ENCODE peak calls at places on chromosomes 13 and 19, in eight cellular contexts. D is BE2C, K is HCT116, N is astrocyte, Z is fibroblast of lung, Q is left ventricle myocardium inferior, U is heart left ventricle, H is thoracic aorta. R is an unnamed sample. For H3K36me3, the result is how much of the 10 kb centered on the place peaks cover.

GRCh38 chr19:38664503-38665211 is 17.2 kb downstream of the ACTN4 start:
- DNase-seq in D (no peak), K (no peak), N (no peak), Z (no peak), Q (no peak), U (peak), H (no peak), R (no peak)

GRCh38 chr13:79369226-79369625 is 36.8 kb downstream of the RBM26 start:
- DNase-seq in D (no peak), K (no peak), N (no peak), Z (no peak), Q (no peak), U (no peak), H (no peak), R (no peak)

GRCh38 chr13:85521586-85521985 is 277.6 kb downstream of the SLITRK6 start:
- DNase-seq in D (no peak), K (no peak), N (no peak), Z (no peak), Q (no peak), U (no peak), H (no peak), R (no peak)

GRCh38 chr19:34145741-34146202 is 26.5 kb upstream of the LSM14A start:
- DNase-seq in D (peak), K (peak), N (peak), Z (peak), Q (no peak), U (no peak), H (no peak), R (no peak)

GRCh38 chr19:16301999-16302694 is 22.5 kb upstream of the KLF2 start:
- DNase-seq in D (no peak), K (peak), N (peak), Z (peak), Q (no peak), U (no peak), H (no peak), R (no peak)

GRCh38 chr13:109868583-109869311 is 82.4 kb upstream of the IRS2 start:
- DNase-seq in D (no peak), K (no peak), N (no peak), Z (peak), Q (no peak), U (no peak), H (no peak), R (no peak)

GRCh38 chr13:27474751-27475268 is 24.4 kb upstream of the MTIF3 start:
- DNase-seq in D (no peak), K (no peak), N (no peak), Z (no peak), Q (no peak), U (no peak), H (no peak), R (no peak)

GRCh38 chr13:99821741-99822140 is 149.8 kb downstream of the ZIC5 start:
- DNase-seq in D (peak), K (no peak), N (no peak), Z (no peak), Q (no peak), U (no peak), H (no peak), R (no peak)

GRCh38 chr13:104114111-104114510 is 1047.9 kb upstream of the SLC10A2 start:
- DNase-seq in D (no peak), K (no peak), N (no peak), Z (peak), Q (no peak), U (no peak), H (no peak), R (no peak)

GRCh38 chr19:5145521-5146511 is 176.9 kb downstream of the KDM4B start:
- DNase-seq in D (no peak), K (no peak), N (no peak), Z (no peak), Q (peak), U (peak), H (no peak), R (no peak)

GRCh38 chr13:113452942-113453901 is at the start of gene ADPRHL1:
- DNase-seq in D (peak), K (no peak), N (no peak), Z (no peak), Q (peak), U (peak), H (no peak), R (no peak)

GRCh38 chr19:32067686-32068085 is 277.7 kb upstream of the ZNF507 start:
- DNase-seq in D (no peak), K (no peak), N (no peak), Z (no peak), Q (no peak), U (no peak), H (no peak), R (no peak)

GRCh38 chr19:35351441-35352176 is 3.9 kb downstream of the FFAR1 start:
- DNase-seq in D (no peak), K (no peak), N (no peak), Z (no peak), Q (no peak), U (no peak), H (no peak), R (no peak)

GRCh38 chr13:114173261-114173660 is 5.8 kb upstream of the CFAP97D2 start:
- DNase-seq in D (no peak), K (no peak), N (no peak), Z (peak), Q (no peak), U (no peak), H (no peak), R (no peak)

GRCh38 chr13:51105046-51105445 is 6.0 kb downstream of the C13orf42 start:
- DNase-seq in D (no peak), K (no peak), N (no peak), Z (no peak), Q (no peak), U (no peak), H (no peak), R (no peak)

GRCh38 chr19:11479090-11479469 is 1.8 kb downstream of the ELAVL3 start:
- DNase-seq in D (no peak), K (no peak), N (no peak), Z (no peak), Q (no peak), U (no peak), H (no peak), R (no peak)

GRCh38 chr13:75512253-75512652 is 25.4 kb downstream of the COMMD6 start:
- DNase-seq in D (no peak), K (no peak), N (no peak), Z (no peak), Q (no peak), U (no peak), H (no peak), R (no peak)

GRCh38 chr19:50649433-50650391 is at the start of gene C19orf81:
- DNase-seq in D (peak), K (peak), N (no peak), Z (no peak), Q (no peak), U (no peak), H (no peak), R (no peak)

GRCh38 chr19:55962186-55962585 is 14.6 kb downstream of the NLRP8 start:
- DNase-seq in D (no peak), K (no peak), N (no peak), Z (no peak), Q (no peak), U (no peak), H (no peak), R (no peak)

GRCh38 chr13:29935309-29935981 is 85.0 kb upstream of the UBL3 start:
- DNase-seq in D (no peak), K (no peak), N (no peak), Z (no peak), Q (no peak), U (no peak), H (no peak), R (no peak)

GRCh38 chr19:30046522-30046921 is 104.5 kb downstream of the URI1 start:
- DNase-seq in D (peak), K (no peak), N (peak), Z (no peak), Q (no peak), U (no peak), H (no peak), R (no peak)

GRCh38 chr13:27082325-27082724 is 89.3 kb downstream of the USP12 start:
- DNase-seq in D (no peak), K (no peak), N (peak), Z (no peak), Q (no peak), U (no peak), H (no peak), R (no peak)

GRCh38 chr19:51514866-51515481 is 13.4 kb upstream of the SIGLEC12 start:
- DNase-seq in D (no peak), K (peak), N (peak), Z (peak), Q (no peak), U (no peak), H (no peak), R (no peak)

GRCh38 chr19:6023085-6023682 is 45.2 kb upstream of the RANBP3 start:
- DNase-seq in D (no peak), K (no peak), N (peak), Z (peak), Q (no peak), U (no peak), H (no peak), R (no peak)

GRCh38 chr19:7921955-7922840 is 2.1 kb downstream of the SNAPC2 start:
- DNase-seq in D (no peak), K (no peak), N (no peak), Z (no peak), Q (no peak), U (no peak), H (no peak), R (no peak)

GRCh38 chr19:49453757-49454248 is 778 bp downstream of the ALDH16A1 start:
- DNase-seq in D (no peak), K (no peak), N (no peak), Z (no peak), Q (no peak), U (no peak), H (no peak), R (no peak)

GRCh38 chr19:48237057-48237456 is 18.7 kb downstream of the CARD8 start:
- DNase-seq in D (no peak), K (no peak), N (no peak), Z (no peak), Q (no peak), U (no peak), H (no peak), R (no peak)
- H3K36me3 ChIP-seq in D (under half), K (under half), N (under half), Z (under half), Q (half or more), U (half or more), H (under half), R (half or more)

GRCh38 chr13:39189778-39190177 is 151.5 kb downstream of the NHLRC3 start:
- DNase-seq in D (no peak), K (no peak), N (no peak), Z (no peak), Q (no peak), U (no peak), H (no peak), R (no peak)
- TF ChIP-seq CTCF in D (no peak), K (no peak), N (no peak), Z (no peak), Q (no peak), U (no peak), H (no peak), R (no peak)

DNA sequence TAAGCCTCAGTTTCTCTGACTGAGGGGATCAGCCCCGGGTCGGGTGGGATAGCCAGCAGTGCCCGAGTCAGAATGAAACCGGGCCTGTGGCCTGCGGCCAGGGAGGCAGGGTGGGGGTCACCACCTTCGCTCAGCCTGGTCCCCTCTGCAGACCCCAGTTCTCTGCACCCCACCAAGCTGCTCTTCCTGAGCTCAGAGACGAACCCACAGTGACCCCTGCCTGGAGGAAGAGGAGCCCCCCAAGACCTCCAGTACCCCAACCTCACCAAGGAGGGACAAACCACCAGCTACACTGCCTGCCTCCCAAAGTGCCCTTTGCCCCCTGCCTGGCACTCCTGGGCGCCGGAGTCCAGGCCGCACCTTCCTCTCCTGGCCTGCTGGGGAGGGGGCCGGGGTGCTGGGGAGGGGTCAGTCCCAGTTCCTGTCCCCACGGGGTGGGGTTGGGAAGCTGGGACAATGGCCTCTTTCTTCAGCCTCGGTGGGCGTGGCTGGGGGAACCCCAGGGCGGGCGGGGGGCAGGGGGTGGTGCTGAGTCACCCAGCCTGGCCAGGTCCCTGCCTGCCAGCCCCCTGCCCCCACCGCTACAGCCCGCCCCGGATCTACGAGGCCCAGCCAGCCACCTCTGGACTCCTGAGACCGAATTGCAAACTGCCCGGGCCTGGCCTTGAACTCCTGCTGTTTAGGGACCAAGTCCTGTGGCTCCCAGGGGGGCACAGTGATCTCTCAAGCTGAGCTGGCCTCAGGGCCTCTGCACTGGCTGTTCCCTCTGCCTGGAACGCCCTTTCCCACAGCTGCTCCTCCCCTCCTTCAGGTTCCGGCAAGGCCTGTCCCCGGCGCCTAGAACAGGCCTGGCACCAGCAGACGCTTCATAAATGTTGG is 14.3 kb downstream of the ZBTB7A start:
- DNase-seq in D (peak), K (no peak), N (peak), Z (peak), Q (no peak), U (peak), H (no peak), R (no peak)
- H3K36me3 ChIP-seq in D (half or more), K (under half), N (under half), Z (under half), Q (half or more), U (half or more), H (under half), R (under half)

DNA sequence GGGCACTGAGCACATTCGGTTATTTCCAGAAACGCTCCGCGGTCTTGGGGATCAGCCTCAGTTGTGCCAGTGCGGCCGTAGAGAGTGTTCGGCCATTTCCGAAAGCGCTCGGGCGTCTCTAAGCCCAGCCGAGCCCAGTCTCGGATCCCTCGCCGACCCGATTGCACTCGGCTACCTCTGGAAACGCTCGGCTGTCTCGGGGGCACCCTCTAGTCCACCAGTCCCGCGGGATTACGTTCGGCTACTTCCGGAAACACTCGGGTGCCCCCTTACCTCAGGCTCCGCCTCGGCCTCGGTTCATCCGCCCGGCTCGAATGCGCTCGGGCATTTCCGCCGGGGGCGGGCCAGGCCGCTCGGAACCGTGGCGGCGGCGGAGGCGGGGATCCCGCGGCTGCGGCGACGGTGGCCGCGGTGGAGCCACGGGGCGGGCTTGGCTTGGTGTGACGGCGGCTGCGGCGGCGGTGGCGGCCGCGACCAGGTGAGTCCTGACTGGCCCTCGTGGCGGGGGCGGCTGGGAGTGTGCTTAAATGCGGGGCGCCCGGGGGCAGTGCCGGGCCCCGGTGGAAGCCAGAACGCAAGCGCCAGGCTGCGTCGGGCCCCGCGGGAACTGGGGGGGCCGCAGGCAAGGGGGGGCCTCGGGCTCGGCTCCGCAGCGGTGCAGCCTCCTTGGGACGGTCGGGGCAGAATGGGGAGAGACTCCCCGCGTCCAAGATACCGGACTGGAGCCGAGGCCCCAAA is at the start of gene PIK3R2:
- DNase-seq in D (peak), K (peak), N (peak), Z (peak), Q (peak), U (peak), H (peak), R (peak)
- TF ChIP-seq CTCF in D (no peak), K (no peak), N (no peak), Z (no peak), Q (no peak), U (peak), H (no peak), R (no peak)

GRCh38 chr19:41294393-41294792 is 15.6 kb upstream of the CCDC97 start:
- DNase-seq in D (no peak), K (no peak), N (no peak), Z (no peak), Q (no peak), U (no peak), H (no peak), R (no peak)

GRCh38 chr19:41288898-41289505 is 21.0 kb upstream of the CCDC97 start:
- DNase-seq in D (no peak), K (no peak), N (no peak), Z (no peak), Q (no peak), U (no peak), H (no peak), R (no peak)
- H3K36me3 ChIP-seq in D (half or more), K (half or more), N (half or more), Z (under half), Q (half or more), U (half or more), H (half or more), R (half or more)

DNA sequence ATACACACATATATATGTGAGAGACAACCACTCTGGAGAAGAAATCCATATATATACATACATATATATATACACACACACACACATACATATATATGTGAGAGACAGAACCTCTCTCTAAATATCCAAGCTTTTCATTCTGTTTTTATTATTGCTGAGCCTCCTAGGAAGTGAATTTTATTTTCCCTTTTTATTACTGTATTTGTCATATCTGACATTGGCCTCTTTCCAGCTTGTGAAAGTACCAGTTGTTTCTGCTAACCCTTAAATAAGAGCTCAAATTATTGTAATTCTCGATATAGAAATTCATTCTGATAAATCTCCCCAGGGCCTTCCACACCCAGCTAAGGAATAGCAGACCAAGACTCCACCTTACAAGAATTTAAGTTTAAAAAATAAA is 81.0 kb downstream of the NUFIP1 start:
- DNase-seq in D (no peak), K (no peak), N (no peak), Z (no peak), Q (no peak), U (no peak), H (no peak), R (no peak)
- TF ChIP-seq CTCF in D (no peak), K (no peak), N (no peak), Z (no peak), Q (no peak), U (no peak), H (no peak), R (no peak)